ENCODE peak calls at places on chromosome 15, in four cellular contexts. O, M, D and R are unnamed samples.
A peak's percentile ranks its signal among the peaks of the same experiment; 100 is the strongest.

GRCh38 chr15:81394609-81395008 is 20.6 kb upstream of the TMC3 start:
- DNase-seq in O (no peak), M (no peak), D (no peak), R (no peak)

GRCh38 chr15:98143116-98143515 is 182.6 kb downstream of the ARRDC4 start:
- DNase-seq in O (no peak), M (no peak), D (no peak), R (no peak)

GRCh38 chr15:34049096-34049495 is 10.1 kb upstream of the AVEN start:
- DNase-seq in O (no peak), M (peak; percentile 84), D (no peak), R (no peak)

GRCh38 chr15:77554306-77555080 is 78.2 kb downstream of the LINGO1 start:
- DNase-seq in O (peak; percentile 45), M (no peak), D (no peak), R (no peak)

GRCh38 chr15:74408385-74408784 is 25.4 kb downstream of the SEMA7A start:
- DNase-seq in O (no peak), M (no peak), D (no peak), R (no peak)

GRCh38 chr15:79101866-79102581 is 11.4 kb upstream of the RASGRF1 start:
- DNase-seq in O (no peak), M (no peak), D (no peak), R (no peak)

GRCh38 chr15:42082832-42083604 is 11.3 kb downstream of the PLA2G4D start:
- DNase-seq in O (no peak), M (no peak), D (no peak), R (no peak)

GRCh38 chr15:55496716-55497115 is 11.3 kb downstream of the DNAAF4 start:
- DNase-seq in O (no peak), M (no peak), D (no peak), R (no peak)

GRCh38 chr15:60844010-60844409 is 365.1 kb upstream of the ICE2 start:
- DNase-seq in O (no peak), M (no peak), D (no peak), R (no peak)
- H3K36me3 ChIP-seq in O (no peaks in the 10 kb centered on the region), M (no peaks in the 10 kb centered on the region), D (no peaks in the 10 kb centered on the region), R (no peaks in the 10 kb centered on the region)

GRCh38 chr15:38263996-38264395 is 11.4 kb downstream of the SPRED1 start:
- DNase-seq in O (no peak), M (peak; percentile 67), D (no peak), R (no peak)

GRCh38 chr15:38255690-38256089 is 3.1 kb downstream of the SPRED1 start:
- DNase-seq in O (no peak), M (no peak), D (no peak), R (no peak)

GRCh38 chr15:38259134-38259533 is 6.5 kb downstream of the SPRED1 start:
- DNase-seq in O (no peak), M (no peak), D (no peak), R (no peak)

GRCh38 chr15:38257676-38258075 is 5.0 kb downstream of the SPRED1 start:
- DNase-seq in O (no peak), M (no peak), D (no peak), R (no peak)

GRCh38 chr15:38260077-38260476 is 7.4 kb downstream of the SPRED1 start:
- DNase-seq in O (no peak), M (no peak), D (no peak), R (no peak)
- TF ChIP-seq CTCF in O (no peak), M (no peak), D (no peak), R (no peak)

GRCh38 chr15:68218331-68218730 is 11.2 kb downstream of the CLN6 start:
- DNase-seq in O (no peak), M (no peak), D (no peak), R (no peak)

GRCh38 chr15:68220489-68220888 is 9.0 kb downstream of the CLN6 start:
- DNase-seq in O (no peak), M (no peak), D (no peak), R (no peak)

GRCh38 chr15:68217341-68217740 is 12.2 kb downstream of the CLN6 start:
- DNase-seq in O (no peak), M (no peak), D (no peak), R (no peak)

GRCh38 chr15:68220967-68221366 is 8.6 kb downstream of the CLN6 start:
- DNase-seq in O (no peak), M (no peak), D (no peak), R (no peak)

GRCh38 chr15:68218847-68219798 is 10.4 kb downstream of the CLN6 start:
- DNase-seq in O (no peak), M (no peak), D (no peak), R (peak; percentile 21)
- H3K36me3 ChIP-seq in O (no peaks in the 10 kb centered on the region), M (peaks cover 1% of the 10 kb centered on the region), D (no peaks in the 10 kb centered on the region), R (no peaks in the 10 kb centered on the region)

DNA sequence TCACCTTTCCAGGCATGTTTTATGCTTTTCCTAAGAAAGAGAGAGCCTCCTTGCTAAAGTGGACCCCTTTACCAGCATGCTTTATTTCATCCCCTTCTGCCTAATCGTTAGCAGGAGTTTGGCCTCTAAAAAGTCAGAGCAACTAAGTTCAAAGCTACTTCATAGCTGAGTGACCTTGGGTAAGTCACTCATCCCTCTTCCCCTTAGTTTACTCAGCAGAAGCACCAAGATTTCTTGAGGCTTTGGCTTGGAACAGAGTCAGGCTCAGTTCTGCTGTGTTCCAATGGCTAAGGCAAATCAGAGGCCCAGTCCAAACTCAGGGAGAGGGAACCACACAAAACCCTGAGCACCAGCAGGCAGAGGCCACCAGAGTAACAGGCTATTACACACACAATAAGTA is 254.9 kb downstream of the TJP1 start:
- DNase-seq in O (no peak), M (no peak), D (no peak), R (no peak)
- TF ChIP-seq CTCF in O (no peak), M (no peak), D (no peak), R (no peak)

GRCh38 chr15:90891346-90891949 is 7.1 kb downstream of the FES start:
- DNase-seq in O (peak; percentile 49), M (no peak), D (no peak), R (no peak)
- H3K36me3 ChIP-seq in O (no peaks in the 10 kb centered on the region), M (peaks cover 25% of the 10 kb centered on the region), D (no peaks in the 10 kb centered on the region), R (no peaks in the 10 kb centered on the region)